ENCODE peak calls at places on chromosomes 16 and 17, in five cellular contexts. L is effector CD4-positive, alpha-beta T cell; P is coronary artery; T is Peyer's patch; H is frontal cortex. C is an unnamed sample.

GRCh38 chr16:50457979-50458461 is 89.2 kb upstream of the BRD7 start:
- DNase-seq in H (no peak), L (no peak), P (no peak), T (no peak), C (no peak)

GRCh38 chr16:74622005-74622404 is 15.1 kb upstream of the GLG1 start:
- DNase-seq in P (no peak), L (no peak), H (no peak), T (no peak), C (no peak)

GRCh38 chr17:30241051-30241450 is 5.6 kb upstream of the SLC6A4 start:
- DNase-seq in L (no peak), P (peak), H (no peak), T (no peak), C (no peak)

GRCh38 chr17:2796164-2797140 is at the start of gene RAP1GAP2:
- DNase-seq in T (peak), H (no peak), P (no peak), L (peak), C (no peak)

GRCh38 chr16:64381979-64382378 is 739.9 kb downstream of the CDH11 start:
- DNase-seq in T (no peak), H (no peak), P (no peak), L (no peak), C (no peak)

GRCh38 chr17:7992516-7992915 is 9.9 kb upstream of the GUCY2D start:
- DNase-seq in P (no peak), H (no peak), L (no peak), T (no peak), C (no peak)

GRCh38 chr17:82257473-82257872 is 16.0 kb downstream of the CSNK1D start:
- DNase-seq in L (peak), P (no peak), H (peak), T (no peak), C (no peak)

GRCh38 chr16:6189216-6189615 is 1091.6 kb upstream of the EEF2KMT start:
- DNase-seq in T (no peak), L (no peak), P (no peak), H (no peak), C (no peak)

GRCh38 chr16:25413962-25414361 is 156.3 kb upstream of the ZKSCAN2 start:
- DNase-seq in P (no peak), H (no peak), T (no peak), L (no peak), C (no peak)

GRCh38 chr17:410674-411401 is 58.2 kb upstream of the RPH3AL start:
- DNase-seq in H (no peak), L (peak), T (no peak), P (no peak), C (no peak)

GRCh38 chr17:56756536-56756935 is 77.2 kb downstream of the C17orf67 start:
- DNase-seq in L (no peak), T (no peak), H (no peak), P (no peak), C (no peak)

GRCh38 chr16:11248133-11248532 is 7.9 kb downstream of the SOCS1 start:
- DNase-seq in H (no peak), P (no peak), L (no peak), T (no peak), C (no peak)

GRCh38 chr17:81200695-81201580 is 21.8 kb downstream of the CEP131 start:
- DNase-seq in L (no peak), H (peak), T (no peak), P (no peak), C (peak)

GRCh38 chr17:64150237-64151015 is 20.5 kb upstream of the ERN1 start:
- DNase-seq in H (no peak), T (no peak), P (no peak), L (no peak), C (no peak)

GRCh38 chr16:63702981-63703590 is 1418.8 kb downstream of the CDH11 start:
- DNase-seq in L (no peak), H (no peak), P (no peak), T (no peak), C (no peak)

GRCh38 chr16:11141409-11142260 is 114.4 kb downstream of the SOCS1 start:
- DNase-seq in L (no peak), H (no peak), T (no peak), P (no peak), C (no peak)

GRCh38 chr16:89452241-89452640 is 38.1 kb downstream of the ANKRD11 start:
- DNase-seq in H (no peak), P (no peak), T (no peak), L (no peak), C (no peak)

GRCh38 chr17:40996829-40997228 is 2.9 kb upstream of the KRTAP3-3 start:
- DNase-seq in L (no peak), T (no peak), H (no peak), P (no peak), C (no peak)

GRCh38 chr17:6474906-6475305 is 30.7 kb downstream of the PIMREG start:
- DNase-seq in P (no peak), L (no peak), T (no peak), H (no peak), C (no peak)

GRCh38 chr16:3158498-3159314 is 23.9 kb downstream of the ZNF213 start:
- DNase-seq in H (peak), T (peak), L (peak), P (peak), C (peak)

GRCh38 chr16:69402448-69402847 is 16.6 kb upstream of the TERF2 start:
- DNase-seq in H (no peak), P (no peak), L (no peak), T (no peak), C (no peak)

GRCh38 chr17:21676281-21677111 is 15.8 kb upstream of the KCNJ18 start:
- DNase-seq in H (no peak), L (no peak), P (peak), T (no peak), C (peak)

GRCh38 chr16:31472559-31473203 is 729 bp downstream of the TGFB1I1 start:
- DNase-seq in H (peak), P (peak), T (peak), L (no peak), C (no peak)

GRCh38 chr16:89972244-89973234 is 24.0 kb downstream of the DEF8 start:
- DNase-seq in T (peak), P (peak), H (peak), L (peak), C (peak)

C was measured in prostate gland.